ENCODE peak calls at places on chromosomes 5 and 9, in eight cellular contexts. One of them, this sample, is unnamed.

GRCh38 chr9:79660615-79661014 is 88.8 kb downstream of the TLE4 start:
- DNase-seq in neuronal stem cell: no peak
- DNase-seq in NCI-H82: peak
- DNase-seq in uterus: no peak
- DNase-seq in stimulated activated effector memory CD8-positive, alpha-beta T cell treated with anti-CD3 and anti-CD28 coated beads, Interleukin-12 subunit alpha, Interleukin-12 subunit beta, amount 100 ng/mL, for 72 hours: no peak
- DNase-seq in mesothelial cell of epicardium: no peak
- DNase-seq in foreskin melanocyte: no peak
- DNase-seq in mucosa of gallbladder: no peak
- DNase-seq in this sample: no peak

GRCh38 chr5:67494186-67494842 is 297.7 kb upstream of the CD180 start:
- DNase-seq in neuronal stem cell: no peak
- DNase-seq in NCI-H82: no peak
- DNase-seq in uterus: peak
- DNase-seq in stimulated activated effector memory CD8-positive, alpha-beta T cell treated with anti-CD3 and anti-CD28 coated beads, Interleukin-12 subunit alpha, Interleukin-12 subunit beta, amount 100 ng/mL, for 72 hours: no peak
- DNase-seq in mesothelial cell of epicardium: no peak
- DNase-seq in foreskin melanocyte: no peak
- DNase-seq in mucosa of gallbladder: no peak
- DNase-seq in this sample: no peak

GRCh38 chr9:99015448-99015847 is 71.7 kb downstream of the COL15A1 start:
- DNase-seq in neuronal stem cell: no peak
- DNase-seq in NCI-H82: no peak
- DNase-seq in uterus: no peak
- DNase-seq in stimulated activated effector memory CD8-positive, alpha-beta T cell treated with anti-CD3 and anti-CD28 coated beads, Interleukin-12 subunit alpha, Interleukin-12 subunit beta, amount 100 ng/mL, for 72 hours: no peak
- DNase-seq in mesothelial cell of epicardium: no peak
- DNase-seq in foreskin melanocyte: no peak
- DNase-seq in mucosa of gallbladder: no peak
- DNase-seq in this sample: no peak

GRCh38 chr5:1325191-1325741 is 19.6 kb downstream of the CLPTM1L start:
- DNase-seq in neuronal stem cell: no peak
- DNase-seq in NCI-H82: no peak
- DNase-seq in uterus: no peak
- DNase-seq in stimulated activated effector memory CD8-positive, alpha-beta T cell treated with anti-CD3 and anti-CD28 coated beads, Interleukin-12 subunit alpha, Interleukin-12 subunit beta, amount 100 ng/mL, for 72 hours: no peak
- DNase-seq in mesothelial cell of epicardium: no peak
- DNase-seq in foreskin melanocyte: no peak
- DNase-seq in mucosa of gallbladder: no peak
- DNase-seq in this sample: no peak

GRCh38 chr9:22813520-22813919 is 366.9 kb downstream of the DMRTA1 start:
- DNase-seq in neuronal stem cell: peak
- DNase-seq in NCI-H82: peak
- DNase-seq in uterus: no peak
- DNase-seq in stimulated activated effector memory CD8-positive, alpha-beta T cell treated with anti-CD3 and anti-CD28 coated beads, Interleukin-12 subunit alpha, Interleukin-12 subunit beta, amount 100 ng/mL, for 72 hours: no peak
- DNase-seq in mesothelial cell of epicardium: no peak
- DNase-seq in foreskin melanocyte: no peak
- DNase-seq in mucosa of gallbladder: no peak
- DNase-seq in this sample: no peak

GRCh38 chr9:18189876-18190670 is 283.9 kb upstream of the ADAMTSL1 start:
- DNase-seq in neuronal stem cell: no peak
- DNase-seq in NCI-H82: peak
- DNase-seq in uterus: no peak
- DNase-seq in stimulated activated effector memory CD8-positive, alpha-beta T cell treated with anti-CD3 and anti-CD28 coated beads, Interleukin-12 subunit alpha, Interleukin-12 subunit beta, amount 100 ng/mL, for 72 hours: no peak
- DNase-seq in mesothelial cell of epicardium: no peak
- DNase-seq in foreskin melanocyte: no peak
- DNase-seq in mucosa of gallbladder: no peak
- DNase-seq in this sample: no peak

GRCh38 chr5:109455598-109456096 is 45.9 kb upstream of the PJA2 start:
- DNase-seq in neuronal stem cell: no peak
- DNase-seq in NCI-H82: no peak
- DNase-seq in uterus: peak
- DNase-seq in stimulated activated effector memory CD8-positive, alpha-beta T cell treated with anti-CD3 and anti-CD28 coated beads, Interleukin-12 subunit alpha, Interleukin-12 subunit beta, amount 100 ng/mL, for 72 hours: no peak
- DNase-seq in mesothelial cell of epicardium: no peak
- DNase-seq in foreskin melanocyte: peak
- DNase-seq in mucosa of gallbladder: peak
- DNase-seq in this sample: peak

GRCh38 chr5:171469336-171469735 is 49.9 kb downstream of the FGF18 start:
- DNase-seq in neuronal stem cell: peak
- DNase-seq in NCI-H82: peak
- DNase-seq in uterus: no peak
- DNase-seq in stimulated activated effector memory CD8-positive, alpha-beta T cell treated with anti-CD3 and anti-CD28 coated beads, Interleukin-12 subunit alpha, Interleukin-12 subunit beta, amount 100 ng/mL, for 72 hours: no peak
- DNase-seq in mesothelial cell of epicardium: no peak
- DNase-seq in foreskin melanocyte: no peak
- DNase-seq in mucosa of gallbladder: no peak
- DNase-seq in this sample: no peak

GRCh38 chr9:118529210-118529609 is 825.0 kb downstream of the TLR4 start:
- DNase-seq in neuronal stem cell: no peak
- DNase-seq in NCI-H82: no peak
- DNase-seq in uterus: no peak
- DNase-seq in stimulated activated effector memory CD8-positive, alpha-beta T cell treated with anti-CD3 and anti-CD28 coated beads, Interleukin-12 subunit alpha, Interleukin-12 subunit beta, amount 100 ng/mL, for 72 hours: no peak
- DNase-seq in mesothelial cell of epicardium: no peak
- DNase-seq in foreskin melanocyte: no peak
- DNase-seq in mucosa of gallbladder: no peak
- DNase-seq in this sample: no peak

GRCh38 chr5:172336264-172336663 is 52.7 kb upstream of the UBTD2 start:
- DNase-seq in neuronal stem cell: no peak
- DNase-seq in NCI-H82: peak
- DNase-seq in uterus: no peak
- DNase-seq in stimulated activated effector memory CD8-positive, alpha-beta T cell treated with anti-CD3 and anti-CD28 coated beads, Interleukin-12 subunit alpha, Interleukin-12 subunit beta, amount 100 ng/mL, for 72 hours: no peak
- DNase-seq in mesothelial cell of epicardium: no peak
- DNase-seq in foreskin melanocyte: no peak
- DNase-seq in mucosa of gallbladder: no peak
- DNase-seq in this sample: no peak

GRCh38 chr5:139445325-139446170 is 6.2 kb upstream of the DNAJC18 start:
- DNase-seq in neuronal stem cell: no peak
- DNase-seq in NCI-H82: no peak
- DNase-seq in uterus: no peak
- DNase-seq in stimulated activated effector memory CD8-positive, alpha-beta T cell treated with anti-CD3 and anti-CD28 coated beads, Interleukin-12 subunit alpha, Interleukin-12 subunit beta, amount 100 ng/mL, for 72 hours: no peak
- DNase-seq in mesothelial cell of epicardium: no peak
- DNase-seq in foreskin melanocyte: no peak
- DNase-seq in mucosa of gallbladder: no peak
- DNase-seq in this sample: peak

GRCh38 chr9:18623201-18623600 is 149.2 kb downstream of the ADAMTSL1 start:
- DNase-seq in neuronal stem cell: no peak
- DNase-seq in NCI-H82: peak
- DNase-seq in uterus: no peak
- DNase-seq in stimulated activated effector memory CD8-positive, alpha-beta T cell treated with anti-CD3 and anti-CD28 coated beads, Interleukin-12 subunit alpha, Interleukin-12 subunit beta, amount 100 ng/mL, for 72 hours: no peak
- DNase-seq in mesothelial cell of epicardium: no peak
- DNase-seq in foreskin melanocyte: no peak
- DNase-seq in mucosa of gallbladder: no peak
- DNase-seq in this sample: no peak